ENCODE peak calls at places on chromosomes 4 and X, in eight cellular contexts. One of them, this sample, is unnamed.

GRCh38 chr4:80069837-80070788 is 2.9 kb downstream of the ANTXR2 start:
- DNase-seq in AG10803: no peak
- DNase-seq in hepatocyte: no peak
- DNase-seq in esophagus muscularis mucosa: no peak
- DNase-seq in OCI-LY7: no peak
- DNase-seq in AG09319: no peak
- DNase-seq in astrocyte of the spinal cord: peak
- DNase-seq in PC-9: no peak
- DNase-seq in this sample: no peak

GRCh38 chr4:144014808-144015207 is 4.4 kb downstream of the GYPB start:
- DNase-seq in AG09319: no peak
- DNase-seq in PC-9: no peak
- DNase-seq in esophagus muscularis mucosa: no peak
- DNase-seq in AG10803: no peak
- DNase-seq in hepatocyte: no peak
- DNase-seq in astrocyte of the spinal cord: no peak
- DNase-seq in OCI-LY7: no peak
- DNase-seq in this sample: no peak

GRCh38 chrX:65925592-65925991 is 114.3 kb downstream of the VSIG4 start:
- DNase-seq in esophagus muscularis mucosa: no peak
- DNase-seq in astrocyte of the spinal cord: no peak
- DNase-seq in AG10803: no peak
- DNase-seq in OCI-LY7: no peak
- DNase-seq in PC-9: no peak
- DNase-seq in hepatocyte: no peak
- DNase-seq in AG09319: no peak
- DNase-seq in this sample: no peak

GRCh38 chr4:168771251-168771650 is 238.8 kb downstream of the CBR4 start:
- DNase-seq in OCI-LY7: no peak
- DNase-seq in hepatocyte: no peak
- DNase-seq in astrocyte of the spinal cord: no peak
- DNase-seq in AG09319: no peak
- DNase-seq in PC-9: no peak
- DNase-seq in AG10803: no peak
- DNase-seq in esophagus muscularis mucosa: no peak
- DNase-seq in this sample: no peak

GRCh38 chrX:118729043-118729652 is 1.7 kb downstream of the IL13RA1 start:
- DNase-seq in OCI-LY7: no peak
- DNase-seq in astrocyte of the spinal cord: no peak
- DNase-seq in AG10803: no peak
- DNase-seq in AG09319: no peak
- DNase-seq in esophagus muscularis mucosa: no peak
- DNase-seq in hepatocyte: no peak
- DNase-seq in PC-9: no peak
- DNase-seq in this sample: no peak

GRCh38 chrX:18415386-18415785 is 10.0 kb upstream of the CDKL5 start:
- DNase-seq in AG10803: no peak
- DNase-seq in PC-9: no peak
- DNase-seq in astrocyte of the spinal cord: no peak
- DNase-seq in esophagus muscularis mucosa: no peak
- DNase-seq in OCI-LY7: no peak
- DNase-seq in hepatocyte: no peak
- DNase-seq in AG09319: no peak
- DNase-seq in this sample: no peak

GRCh38 chr4:138162259-138162658 is 79.9 kb downstream of the SLC7A11 start:
- DNase-seq in esophagus muscularis mucosa: no peak
- DNase-seq in PC-9: no peak
- DNase-seq in astrocyte of the spinal cord: no peak
- DNase-seq in OCI-LY7: no peak
- DNase-seq in AG10803: no peak
- DNase-seq in hepatocyte: no peak
- DNase-seq in AG09319: no peak
- DNase-seq in this sample: no peak

GRCh38 chrX:1400049-1400448 is 8.1 kb upstream of the SLC25A6 start:
- DNase-seq in astrocyte of the spinal cord: no peak
- DNase-seq in AG10803: no peak
- DNase-seq in PC-9: no peak
- DNase-seq in OCI-LY7: no peak
- DNase-seq in esophagus muscularis mucosa: no peak
- DNase-seq in AG09319: no peak
- DNase-seq in hepatocyte: no peak
- DNase-seq in this sample: no peak

GRCh38 chr4:184812651-184813181 is 13.1 kb downstream of the ACSL1 start:
- DNase-seq in esophagus muscularis mucosa: no peak
- DNase-seq in hepatocyte: no peak
- DNase-seq in OCI-LY7: no peak
- DNase-seq in PC-9: no peak
- DNase-seq in AG09319: no peak
- DNase-seq in AG10803: no peak
- DNase-seq in astrocyte of the spinal cord: peak
- DNase-seq in this sample: no peak

GRCh38 chrX:148265829-148266228 is 234.6 kb upstream of the AFF2 start:
- DNase-seq in OCI-LY7: no peak
- DNase-seq in esophagus muscularis mucosa: no peak
- DNase-seq in astrocyte of the spinal cord: no peak
- DNase-seq in hepatocyte: no peak
- DNase-seq in AG10803: no peak
- DNase-seq in AG09319: no peak
- DNase-seq in PC-9: no peak
- DNase-seq in this sample: no peak

GRCh38 chrX:46381630-46382029 is 163.6 kb downstream of the ZNF674 start:
- DNase-seq in astrocyte of the spinal cord: no peak
- DNase-seq in hepatocyte: peak
- DNase-seq in esophagus muscularis mucosa: no peak
- DNase-seq in AG09319: no peak
- DNase-seq in PC-9: peak
- DNase-seq in AG10803: peak
- DNase-seq in OCI-LY7: peak
- DNase-seq in this sample: no peak

GRCh38 chrX:20506739-20507138 is 240.0 kb upstream of the RPS6KA3 start:
- DNase-seq in OCI-LY7: no peak
- DNase-seq in astrocyte of the spinal cord: no peak
- DNase-seq in AG09319: no peak
- DNase-seq in AG10803: no peak
- DNase-seq in PC-9: no peak
- DNase-seq in esophagus muscularis mucosa: no peak
- DNase-seq in hepatocyte: no peak
- DNase-seq in this sample: no peak

GRCh38 chrX:118524344-118524743 is 28.7 kb downstream of the DOCK11 start:
- DNase-seq in astrocyte of the spinal cord: no peak
- DNase-seq in AG10803: no peak
- DNase-seq in hepatocyte: no peak
- DNase-seq in AG09319: no peak
- DNase-seq in PC-9: no peak
- DNase-seq in esophagus muscularis mucosa: no peak
- DNase-seq in OCI-LY7: no peak
- DNase-seq in this sample: no peak

GRCh38 chrX:9905721-9906120 is 61.4 kb upstream of the CLDN34 start:
- DNase-seq in PC-9: no peak
- DNase-seq in esophagus muscularis mucosa: no peak
- DNase-seq in OCI-LY7: no peak
- DNase-seq in AG09319: no peak
- DNase-seq in AG10803: no peak
- DNase-seq in astrocyte of the spinal cord: no peak
- DNase-seq in hepatocyte: no peak
- DNase-seq in this sample: no peak

DNA sequence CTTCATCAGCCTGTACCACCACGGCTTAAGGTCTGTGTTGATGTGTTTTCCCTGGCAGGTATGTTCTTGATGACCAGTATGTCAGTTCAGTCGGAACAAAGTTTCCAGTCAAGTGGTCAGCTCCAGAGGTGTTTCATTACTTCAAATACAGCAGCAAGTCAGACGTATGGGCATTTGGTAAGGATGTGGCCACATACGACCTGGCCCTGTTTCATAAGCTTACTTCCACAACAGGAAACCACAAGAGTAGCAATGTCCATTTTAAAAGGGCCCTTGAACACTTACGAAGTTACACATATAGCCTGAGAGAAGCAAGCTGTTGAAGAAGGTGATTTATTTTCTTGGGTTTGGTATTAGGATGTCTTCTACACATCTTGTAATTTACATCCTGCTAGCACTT is 46.1 kb downstream of the BMX start:
- DNase-seq in AG10803: no peak
- DNase-seq in hepatocyte: no peak
- DNase-seq in PC-9: no peak
- DNase-seq in AG09319: no peak
- DNase-seq in OCI-LY7: no peak
- DNase-seq in astrocyte of the spinal cord: no peak
- DNase-seq in esophagus muscularis mucosa: no peak
- DNase-seq in this sample: no peak
- TF ChIP-seq CTCF in AG10803: no peak
- TF ChIP-seq CTCF in hepatocyte: no peak
- TF ChIP-seq CTCF in PC-9: no peak
- TF ChIP-seq CTCF in AG09319: no peak
- TF ChIP-seq CTCF in OCI-LY7: no peak
- TF ChIP-seq CTCF in astrocyte of the spinal cord: no peak
- TF ChIP-seq CTCF in esophagus muscularis mucosa: no peak
- TF ChIP-seq CTCF in this sample: no peak

GRCh38 chr4:84238247-84239090 is 260.6 kb downstream of the NKX6-1 start:
- DNase-seq in hepatocyte: no peak
- DNase-seq in AG09319: peak
- DNase-seq in astrocyte of the spinal cord: peak
- DNase-seq in esophagus muscularis mucosa: no peak
- DNase-seq in PC-9: no peak
- DNase-seq in OCI-LY7: no peak
- DNase-seq in AG10803: peak
- DNase-seq in this sample: peak
- TF ChIP-seq CTCF in hepatocyte: peak
- TF ChIP-seq CTCF in AG09319: no peak
- TF ChIP-seq CTCF in astrocyte of the spinal cord: peak
- TF ChIP-seq CTCF in esophagus muscularis mucosa: peak
- TF ChIP-seq CTCF in PC-9: no peak
- TF ChIP-seq CTCF in OCI-LY7: no peak
- TF ChIP-seq CTCF in AG10803: peak
- TF ChIP-seq CTCF in this sample: peak

DNA sequence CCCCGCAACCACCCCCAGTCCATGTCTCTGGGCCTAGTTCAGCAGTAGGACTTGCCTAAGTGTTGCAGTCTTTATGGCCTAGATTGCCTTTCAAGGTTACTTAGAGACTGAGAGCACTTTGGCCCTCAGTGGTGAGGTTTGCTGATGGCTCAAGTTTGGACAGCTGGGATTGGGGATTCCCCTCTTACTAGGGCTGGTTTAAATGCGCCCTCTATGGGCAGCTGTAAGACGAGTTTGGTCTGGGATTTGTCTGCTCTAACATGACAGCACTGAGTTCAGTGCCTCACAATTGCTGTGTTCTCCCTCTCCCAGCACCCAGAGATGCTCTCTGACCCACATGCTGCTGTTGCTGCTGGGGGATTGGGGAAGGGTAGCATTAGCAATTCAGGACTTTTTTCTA is 23.1 kb downstream of the DACH2 start:
- DNase-seq in PC-9: no peak
- DNase-seq in astrocyte of the spinal cord: peak
- DNase-seq in esophagus muscularis mucosa: no peak
- DNase-seq in hepatocyte: peak
- DNase-seq in AG10803: peak
- DNase-seq in AG09319: no peak
- DNase-seq in OCI-LY7: peak
- DNase-seq in this sample: peak
- TF ChIP-seq CTCF in PC-9: peak
- TF ChIP-seq CTCF in astrocyte of the spinal cord: peak
- TF ChIP-seq CTCF in esophagus muscularis mucosa: no peak
- TF ChIP-seq CTCF in hepatocyte: peak
- TF ChIP-seq CTCF in AG10803: peak
- TF ChIP-seq CTCF in AG09319: peak
- TF ChIP-seq CTCF in OCI-LY7: peak
- TF ChIP-seq CTCF in this sample: peak

GRCh38 chr4:85228264-85228663 is 246.7 kb upstream of the ARHGAP24 start:
- DNase-seq in AG09319: no peak
- DNase-seq in astrocyte of the spinal cord: no peak
- DNase-seq in hepatocyte: no peak
- DNase-seq in OCI-LY7: peak
- DNase-seq in esophagus muscularis mucosa: no peak
- DNase-seq in PC-9: no peak
- DNase-seq in AG10803: no peak
- DNase-seq in this sample: no peak
- TF ChIP-seq CTCF in AG09319: no peak
- TF ChIP-seq CTCF in astrocyte of the spinal cord: no peak
- TF ChIP-seq CTCF in hepatocyte: no peak
- TF ChIP-seq CTCF in OCI-LY7: peak
- TF ChIP-seq CTCF in esophagus muscularis mucosa: no peak
- TF ChIP-seq CTCF in PC-9: no peak
- TF ChIP-seq CTCF in AG10803: no peak
- TF ChIP-seq CTCF in this sample: no peak

GRCh38 chrX:22760513-22761057 is 239.2 kb upstream of the DDX53 start:
- DNase-seq in AG09319: no peak
- DNase-seq in OCI-LY7: no peak
- DNase-seq in hepatocyte: no peak
- DNase-seq in PC-9: no peak
- DNase-seq in esophagus muscularis mucosa: no peak
- DNase-seq in AG10803: no peak
- DNase-seq in astrocyte of the spinal cord: no peak
- DNase-seq in this sample: no peak
- TF ChIP-seq CTCF in AG09319: no peak
- TF ChIP-seq CTCF in OCI-LY7: no peak
- TF ChIP-seq CTCF in hepatocyte: no peak
- TF ChIP-seq CTCF in PC-9: no peak
- TF ChIP-seq CTCF in esophagus muscularis mucosa: no peak
- TF ChIP-seq CTCF in AG10803: no peak
- TF ChIP-seq CTCF in astrocyte of the spinal cord: no peak
- TF ChIP-seq CTCF in this sample: no peak

DNA sequence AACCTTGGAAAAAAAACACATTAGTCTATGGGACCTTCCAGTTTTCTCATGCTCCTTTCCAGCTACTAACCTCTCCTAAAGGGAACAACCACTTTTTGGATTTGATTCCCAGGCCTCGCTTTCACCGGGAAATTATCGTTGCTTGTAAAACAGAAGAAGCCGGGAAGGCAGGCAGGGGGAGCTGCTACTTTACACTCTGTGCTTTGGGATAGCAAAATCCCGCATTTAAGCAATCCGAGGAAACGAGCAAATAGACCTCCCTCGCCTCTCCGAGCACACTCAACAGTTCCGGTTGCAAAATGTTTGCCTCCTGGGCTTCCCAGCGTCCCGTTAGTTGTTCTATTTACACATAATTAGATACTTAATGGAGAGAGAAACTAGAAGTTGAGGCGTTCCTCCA is 1.2 kb downstream of the CD38 start:
- DNase-seq in PC-9: peak
- DNase-seq in AG09319: no peak
- DNase-seq in AG10803: peak
- DNase-seq in astrocyte of the spinal cord: peak
- DNase-seq in hepatocyte: peak
- DNase-seq in esophagus muscularis mucosa: no peak
- DNase-seq in OCI-LY7: no peak
- DNase-seq in this sample: peak
- TF ChIP-seq CTCF in PC-9: no peak
- TF ChIP-seq CTCF in AG09319: peak
- TF ChIP-seq CTCF in AG10803: peak
- TF ChIP-seq CTCF in astrocyte of the spinal cord: peak
- TF ChIP-seq CTCF in hepatocyte: peak
- TF ChIP-seq CTCF in esophagus muscularis mucosa: peak
- TF ChIP-seq CTCF in OCI-LY7: peak
- TF ChIP-seq CTCF in this sample: peak

GRCh38 chr4:126790633-126791032 is 842.1 kb upstream of the INTU start:
- DNase-seq in hepatocyte: no peak
- DNase-seq in OCI-LY7: no peak
- DNase-seq in AG10803: peak
- DNase-seq in PC-9: no peak
- DNase-seq in AG09319: no peak
- DNase-seq in esophagus muscularis mucosa: no peak
- DNase-seq in astrocyte of the spinal cord: no peak
- DNase-seq in this sample: no peak
- TF ChIP-seq CTCF in hepatocyte: no peak
- TF ChIP-seq CTCF in OCI-LY7: no peak
- TF ChIP-seq CTCF in AG10803: peak
- TF ChIP-seq CTCF in PC-9: no peak
- TF ChIP-seq CTCF in AG09319: peak
- TF ChIP-seq CTCF in esophagus muscularis mucosa: no peak
- TF ChIP-seq CTCF in astrocyte of the spinal cord: no peak
- TF ChIP-seq CTCF in this sample: no peak